ENCODE peak calls at places on chromosomes 13 and 19, in seven cellular contexts. D is neural crest cell, B is astrocyte, N is Peyer's patch, K is activated B cell treated with CpG ODN at 0.5 μM for 24 hours, Q is adrenal gland, F is lung. W is an unnamed sample.

GRCh38 chr19:9565900-9566705 is 18.2 kb downstream of the ZNF121 start:
- DNase-seq in N (no peak), Q (no peak), F (no peak), K (no peak), B (peak; percentile 26), D (no peak), W (no peak)

GRCh38 chr13:75514080-75515040 is 23.3 kb downstream of the COMMD6 start:
- DNase-seq in Q (no peak), D (no peak), N (no peak), K (no peak), B (peak; percentile 29), F (no peak), W (no peak)

GRCh38 chr13:46297338-46297737 is 85.6 kb downstream of the LRRC63 start:
- DNase-seq in F (no peak), Q (no peak), B (peak; percentile 29), D (no peak), N (no peak), K (no peak), W (no peak)

GRCh38 chr19:16315825-16316505 is 8.7 kb upstream of the KLF2 start:
- DNase-seq in D (no peak), N (no peak), Q (peak; percentile 75), F (peak; percentile 59), B (peak; percentile 98), K (no peak), W (no peak)

GRCh38 chr13:47632311-47632710 is 368.8 kb downstream of the SUCLA2 start:
- DNase-seq in F (no peak), K (no peak), B (no peak), D (no peak), N (no peak), Q (no peak), W (no peak)

GRCh38 chr13:60066206-60066605 is 97.5 kb downstream of the DIAPH3 start:
- DNase-seq in D (no peak), K (no peak), F (no peak), B (no peak), Q (no peak), N (no peak), W (no peak)

GRCh38 chr13:113036401-113036800 is 67.4 kb downstream of the MCF2L start:
- DNase-seq in Q (no peak), N (no peak), F (no peak), D (no peak), B (no peak), K (no peak), W (no peak)

GRCh38 chr13:60509601-60510386 is 112.8 kb downstream of the TDRD3 start:
- DNase-seq in N (no peak), Q (no peak), K (no peak), F (no peak), B (peak; percentile 29), D (no peak), W (no peak)

GRCh38 chr13:97327521-97328221 is 105.5 kb downstream of the MBNL2 start:
- DNase-seq in N (no peak), B (peak; percentile 58), Q (no peak), F (no peak), K (no peak), D (no peak), W (no peak)

GRCh38 chr19:57807541-57807940 is 7.2 kb downstream of the ZNF552 start:
- DNase-seq in Q (no peak), N (no peak), D (no peak), K (no peak), B (no peak), F (no peak), W (no peak)

GRCh38 chr19:13623686-13624405 is 117.6 kb upstream of the CACNA1A start:
- DNase-seq in K (no peak), B (no peak), Q (no peak), D (no peak), F (no peak), N (no peak), W (peak; percentile 25)

GRCh38 chr19:2186071-2186846 is 22.5 kb downstream of the DOT1L start:
- DNase-seq in F (peak; percentile 79), D (no peak), Q (peak; percentile 47), K (no peak), N (no peak), B (peak; percentile 95), W (no peak)

GRCh38 chr13:110197471-110197870 is 109.5 kb downstream of the COL4A1 start:
- DNase-seq in D (no peak), F (no peak), B (no peak), Q (no peak), N (no peak), K (no peak), W (no peak)

GRCh38 chr13:45416521-45417125 is 1.6 kb downstream of the SLC25A30 start:
- DNase-seq in F (no peak), N (no peak), Q (no peak), D (no peak), B (no peak), K (no peak), W (no peak)

GRCh38 chr13:69565334-69565733 is 542.3 kb upstream of the ATXN8OS start:
- DNase-seq in Q (peak; percentile 25), K (no peak), F (no peak), B (peak; percentile 67), D (no peak), N (no peak), W (no peak)

GRCh38 chr19:37990362-37990761 is 83.4 kb downstream of the SIPA1L3 start:
- DNase-seq in B (no peak), Q (no peak), D (no peak), F (peak; percentile 47), K (no peak), N (no peak), W (peak; percentile 25)

GRCh38 chr13:27654059-27654458 is 32.4 kb downstream of the POLR1D start:
- DNase-seq in N (no peak), F (no peak), K (no peak), D (no peak), Q (no peak), B (no peak), W (no peak)

GRCh38 chr13:31476266-31476665 is 263.1 kb upstream of the RXFP2 start:
- DNase-seq in Q (peak; percentile 21), D (no peak), K (no peak), B (peak; percentile 84), F (no peak), N (no peak), W (no peak)

GRCh38 chr19:33384983-33385382 is 11.5 kb downstream of the CEBPG start:
- DNase-seq in D (no peak), B (no peak), Q (no peak), K (no peak), F (no peak), N (no peak), W (no peak)

GRCh38 chr13:46165485-46166220 is 16.3 kb downstream of the LCP1 start:
- DNase-seq in N (no peak), B (peak; percentile 46), K (no peak), F (no peak), Q (no peak), D (no peak), W (no peak)

GRCh38 chr19:3801412-3802096 is 15.4 kb upstream of the MATK start:
- DNase-seq in N (peak; percentile 59), F (no peak), K (peak; percentile 40), D (no peak), B (peak; percentile 5), Q (peak; percentile 34), W (peak; percentile 89)

GRCh38 chr13:94369862-94370491 is 109.5 kb downstream of the DCT start:
- DNase-seq in D (no peak), K (no peak), B (peak; percentile 22), F (no peak), Q (no peak), N (no peak), W (no peak)

GRCh38 chr13:35144496-35144895 is 202.4 kb downstream of the NBEA start:
- DNase-seq in Q (no peak), K (no peak), F (no peak), D (no peak), B (peak; percentile 4), N (no peak), W (no peak)

GRCh38 chr13:109346060-109346459 is 440.3 kb downstream of the IRS2 start:
- DNase-seq in N (no peak), Q (no peak), K (no peak), F (no peak), B (no peak), D (no peak), W (no peak)

GRCh38 chr19:3653865-3654513 is 27.4 kb upstream of the CACTIN start:
- DNase-seq in K (no peak), N (no peak), Q (no peak), D (no peak), B (no peak), F (no peak), W (no peak)

DNA sequence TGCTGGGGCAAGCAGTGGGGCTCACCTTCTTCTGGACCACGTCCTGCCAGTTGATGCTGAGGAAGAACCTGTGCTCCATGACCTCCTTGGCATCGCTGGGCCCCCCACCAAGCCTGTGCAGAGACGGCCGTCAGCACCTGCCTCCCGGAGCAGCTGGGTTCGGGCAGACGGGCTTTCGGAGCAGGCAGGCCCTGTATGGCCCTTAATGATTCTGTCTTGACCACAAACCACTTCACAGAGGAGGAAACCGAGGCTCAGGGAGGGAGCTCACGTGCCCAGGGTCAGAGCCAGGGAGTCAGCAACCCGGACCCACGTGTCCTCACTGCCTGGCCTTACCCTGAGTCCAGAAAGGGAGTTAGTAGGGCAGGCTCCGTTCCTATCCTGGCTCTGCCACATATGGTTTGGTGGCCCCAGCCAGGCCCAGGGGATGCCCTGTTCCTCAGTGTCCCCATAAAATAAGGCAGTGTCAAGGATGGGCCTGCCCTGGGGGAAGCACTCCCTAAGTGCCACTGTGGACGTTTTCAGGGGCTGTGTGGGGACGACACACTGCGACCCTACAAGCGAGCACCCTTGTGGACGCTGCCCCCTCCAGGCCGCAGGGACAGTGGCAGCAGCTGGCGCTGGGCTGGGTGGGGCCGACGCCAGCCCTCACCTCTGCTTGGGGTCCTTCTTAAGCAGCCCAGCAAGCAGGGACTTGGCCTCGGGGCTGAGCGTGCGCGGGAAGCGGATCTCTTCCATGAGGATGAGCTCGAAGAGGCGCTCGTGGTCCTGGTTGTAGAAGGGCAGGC is 8.9 kb upstream of the CCNP start:
- DNase-seq in K (no peak), D (no peak), F (no peak), N (no peak), Q (no peak), B (no peak), W (no peak)
- TF ChIP-seq CTCF in K (no peak), D (peak; percentile 16), F (no peak), N (no peak), Q (no peak), B (no peak), W (no peak)

GRCh38 chr19:55602104-55603001 is 2.3 kb downstream of the ZNF524 start:
- DNase-seq in B (no peak), K (no peak), Q (no peak), N (no peak), D (no peak), F (no peak), W (peak; percentile 87)
- TF ChIP-seq CTCF in B (no peak), K (no peak), Q (no peak), N (no peak), D (no peak), F (no peak), W (no peak)

DNA sequence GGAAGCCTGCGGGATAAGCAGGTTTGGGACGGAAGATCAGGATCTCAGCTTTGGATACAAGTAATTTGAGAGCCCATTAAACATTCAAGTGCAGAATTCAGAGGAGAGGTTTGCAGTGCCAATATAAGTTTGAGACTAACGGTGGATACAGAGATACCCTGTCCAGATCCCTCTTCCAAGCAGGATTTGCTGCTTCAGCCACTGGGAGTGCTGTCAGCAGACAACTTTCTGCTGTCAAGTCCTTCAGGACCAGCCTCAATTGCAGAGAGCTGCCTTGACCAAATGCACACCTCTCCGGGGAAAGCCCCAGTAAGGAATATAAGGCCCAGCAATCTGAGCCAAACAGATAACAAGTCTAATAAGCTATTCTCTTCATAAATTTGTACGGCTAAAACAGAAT is 46.1 kb upstream of the ZNF780A start:
- DNase-seq in K (no peak), Q (no peak), D (no peak), N (no peak), F (no peak), B (no peak), W (no peak)
- TF ChIP-seq CTCF in K (no peak), Q (no peak), D (no peak), N (no peak), F (no peak), B (no peak), W (no peak)

GRCh38 chr19:42023121-42023942 is 29.3 kb upstream of the ATP1A3 start:
- DNase-seq in N (no peak), Q (no peak), F (no peak), D (peak; percentile 24), K (no peak), B (no peak), W (no peak)
- TF ChIP-seq CTCF in N (peak; percentile 7), Q (no peak), F (no peak), D (peak; percentile 47), K (no peak), B (peak; percentile 15), W (no peak)